ENCODE peak calls at places on chromosomes 1 and 21, in five cellular contexts. Q is NCI-H2081, G is NT2/D1, R is KBM-7, O is GM12865. T is an unnamed sample.

GRCh38 chr1:219555031-219555667 is 57.8 kb downstream of the ZC3H11B start:
- DNase-seq in Q (peak; percentile 35), G (peak; percentile 88), R (no peak), O (no peak), T (peak; percentile 61)

GRCh38 chr1:58785424-58786058 is 1.7 kb upstream of the JUN start:
- DNase-seq in Q (peak; percentile 75), G (peak; percentile 25), R (no peak), O (peak; percentile 70), T (no peak)

GRCh38 chr1:84643183-84643582 is 47.1 kb downstream of the SSX2IP start:
- DNase-seq in Q (no peak), G (no peak), R (no peak), O (no peak), T (no peak)

GRCh38 chr1:30191154-30191702 is 532.2 kb downstream of the MATN1 start:
- DNase-seq in Q (no peak), G (peak; percentile 60), R (no peak), O (peak; percentile 17), T (no peak)

GRCh38 chr1:31650161-31650560 is 5.5 kb upstream of the PEF1 start:
- DNase-seq in Q (no peak), G (no peak), R (no peak), O (no peak), T (no peak)

GRCh38 chr1:201648066-201648910 is 109.4 kb downstream of the NAV1 start:
- DNase-seq in Q (peak; percentile 66), G (no peak), R (no peak), O (no peak), T (peak; percentile 39)

GRCh38 chr1:2045468-2046224 is 4.6 kb upstream of the PRKCZ start:
- DNase-seq in Q (no peak), G (no peak), R (no peak), O (no peak), T (no peak)

GRCh38 chr21:34180826-34181359 is 107.5 kb downstream of the MRPS6 start:
- DNase-seq in Q (no peak), G (no peak), R (no peak), O (no peak), T (peak; percentile 59)

GRCh38 chr1:1141911-1142250 is 26.0 kb upstream of the C1orf159 start:
- DNase-seq in Q (no peak), G (no peak), R (no peak), O (no peak), T (no peak)

GRCh38 chr1:165631403-165632151 is 543 bp downstream of the MGST3 start:
- DNase-seq in Q (no peak), G (peak; percentile 33), R (peak; percentile 68), O (peak; percentile 65), T (peak; percentile 38)

GRCh38 chr1:44602675-44603610 is 71.3 kb downstream of the TMEM53 start:
- DNase-seq in Q (peak; percentile 51), G (no peak), R (no peak), O (no peak), T (no peak)

GRCh38 chr1:198726455-198726854 is 87.6 kb downstream of the PTPRC start:
- DNase-seq in Q (no peak), G (no peak), R (no peak), O (no peak), T (no peak)

GRCh38 chr21:26351661-26352060 is 181.1 kb upstream of the APP start:
- DNase-seq in Q (no peak), G (no peak), R (no peak), O (no peak), T (no peak)

GRCh38 chr1:163022129-163022528 is 47.0 kb upstream of the RGS4 start:
- DNase-seq in Q (no peak), G (no peak), R (no peak), O (no peak), T (no peak)

GRCh38 chr1:100325415-100326324 is 26.6 kb upstream of the CDC14A start:
- DNase-seq in Q (no peak), G (no peak), R (no peak), O (no peak), T (no peak)

GRCh38 chr1:17795836-17796645 is 40.9 kb downstream of the ACTL8 start:
- DNase-seq in Q (no peak), G (no peak), R (no peak), O (no peak), T (no peak)

GRCh38 chr1:154328318-154329151 is 3.2 kb downstream of the ATP8B2 start:
- DNase-seq in Q (peak; percentile 72), G (no peak), R (no peak), O (peak; percentile 80), T (no peak)

GRCh38 chr1:110746644-110747259 is 72.0 kb upstream of the KCNA3 start:
- DNase-seq in Q (no peak), G (peak; percentile 58), R (peak; percentile 45), O (peak; percentile 72), T (peak; percentile 71)

GRCh38 chr1:160346953-160347352 is 3.8 kb downstream of the NCSTN start:
- DNase-seq in Q (no peak), G (no peak), R (peak; percentile 66), O (peak; percentile 73), T (no peak)

GRCh38 chr1:236686815-236687160 is 489 bp downstream of the ACTN2 start:
- DNase-seq in Q (no peak), G (no peak), R (no peak), O (no peak), T (no peak)

GRCh38 chr1:111030590-111030989 is 66.9 kb upstream of the LRIF1 start:
- DNase-seq in Q (peak; percentile 39), G (peak; percentile 46), R (peak; percentile 68), O (peak; percentile 82), T (peak; percentile 30)

GRCh38 chr1:202155478-202156021 is 4.9 kb downstream of the PTPN7 start:
- DNase-seq in Q (no peak), G (no peak), R (no peak), O (no peak), T (no peak)

GRCh38 chr21:35226960-35227741 is 178.0 kb upstream of the RUNX1 start:
- DNase-seq in Q (peak; percentile 26), G (no peak), R (peak; percentile 76), O (peak; percentile 86), T (no peak)

GRCh38 chr1:8004803-8005573 is 21.1 kb downstream of the ERRFI1 start:
- DNase-seq in Q (peak; percentile 66), G (no peak), R (no peak), O (no peak), T (no peak)

GRCh38 chr1:153627797-153628626 is at the start of gene S100A1:
- DNase-seq in Q (no peak), G (no peak), R (no peak), O (no peak), T (no peak)

GRCh38 chr21:45620201-45620600 is 23.3 kb upstream of the PCBP3 start:
- DNase-seq in Q (no peak), G (no peak), R (no peak), O (no peak), T (no peak)

GRCh38 chr1:11787251-11787803 is 18.4 kb downstream of the MTHFR start:
- DNase-seq in Q (no peak), G (no peak), R (no peak), O (no peak), T (no peak)